ENCODE peak calls at places on chromosomes 6 and 20, in ten cellular contexts. H, K, B, N, L, F, U, S, V and O are unnamed samples.

GRCh38 chr20:36745234-36745926 is 510 bp downstream of the NDRG3 start:
- DNase-seq in H (no peak), K (no peak), B (peak; percentile 56), N (no peak), L (no peak), F (no peak), U (no peak), S (peak; percentile 37), V (no peak), O (no peak)

GRCh38 chr6:84976516-84977420 is 212.4 kb upstream of the TBX18 start:
- DNase-seq in H (peak; percentile 1), K (no peak), B (no peak), N (no peak), L (no peak), F (no peak), U (no peak), S (no peak), V (no peak), O (no peak)

GRCh38 chr20:56247954-56248782 is at the start of gene MC3R:
- DNase-seq in H (peak; percentile 24), K (peak; percentile 5), B (peak; percentile 45), N (peak; percentile 16), L (no peak), F (peak; percentile 45), U (peak; percentile 12), S (peak; percentile 29), V (no peak), O (peak; percentile 9)

GRCh38 chr20:24337551-24337950 is 131.9 kb upstream of the SYNDIG1 start:
- DNase-seq in H (no peak), K (no peak), B (no peak), N (no peak), L (no peak), F (no peak), U (no peak), S (no peak), V (no peak), O (no peak)

GRCh38 chr6:166275714-166276166 is 32.5 kb downstream of the PRR18 start:
- DNase-seq in H (peak; percentile 31), K (peak; percentile 78), B (peak; percentile 85), N (peak; percentile 85), L (peak; percentile 78), F (peak; percentile 91), U (peak; percentile 82), S (peak; percentile 81), V (peak; percentile 68), O (peak; percentile 87)

GRCh38 chr6:112502348-112503130 is 155.4 kb downstream of the RFPL4B start:
- DNase-seq in H (peak; percentile 29), K (no peak), B (no peak), N (no peak), L (no peak), F (no peak), U (no peak), S (no peak), V (no peak), O (no peak)

GRCh38 chr6:30647802-30648460 is 998 bp downstream of the C6orf136 start:
- DNase-seq in H (no peak), K (no peak), B (no peak), N (no peak), L (no peak), F (no peak), U (no peak), S (no peak), V (no peak), O (peak; percentile 79)

GRCh38 chr6:1611322-1611571 is 1.5 kb downstream of the FOXC1 start:
- DNase-seq in H (peak; percentile 41), K (no peak), B (no peak), N (no peak), L (no peak), F (no peak), U (peak; percentile 45), S (no peak), V (no peak), O (no peak)

GRCh38 chr6:118963003-118963402 is 28.0 kb upstream of the MCM9 start:
- DNase-seq in H (peak; percentile 20), K (no peak), B (no peak), N (no peak), L (no peak), F (no peak), U (peak; percentile 2), S (no peak), V (no peak), O (no peak)

GRCh38 chr6:90000864-90001731 is 106.8 kb downstream of the GJA10 start:
- DNase-seq in H (peak; percentile 24), K (no peak), B (no peak), N (peak; percentile 29), L (no peak), F (no peak), U (no peak), S (peak; percentile 70), V (no peak), O (no peak)

GRCh38 chr6:41066867-41067304 is 5.3 kb downstream of the OARD1 start:
- DNase-seq in H (peak; percentile 80), K (peak; percentile 50), B (peak; percentile 75), N (peak; percentile 29), L (peak; percentile 64), F (peak; percentile 61), U (peak; percentile 36), S (peak; percentile 72), V (peak; percentile 37), O (peak; percentile 30)

GRCh38 chr6:44084231-44085014 is 42.8 kb downstream of the MRPL14 start:
- DNase-seq in H (peak; percentile 73), K (no peak), B (no peak), N (no peak), L (no peak), F (no peak), U (no peak), S (no peak), V (no peak), O (no peak)